ENCODE peak calls at places on chromosomes 16 and 17, in nine cellular contexts. G is activated T-helper 1 cell treated with anti-CD3 and anti-CD28 coated beads, Interleukin-12 subunit alpha, Interleukin-12 subunit beta, Interleukin-2, Interleukin-4 antibody, amounts not matched to agents 30 ng/mL and 10 ng/mL and 1 ng/mL, durations not matched to agents 14 hours and 24 hours and 36 hours; W is central memory CD4-positive, alpha-beta T cell; M is activated naive CD8-positive, alpha-beta T cell treated with anti-CD3 and anti-CD28 coated beads, Interleukin-2, amount 50 U/mL, for 16 hours; L is AG04450; U is foreskin fibroblast; A is erythroblast; V is NCI-H460; R is activated naive CD4-positive, alpha-beta T cell. T is an unnamed sample.

GRCh38 chr16:5621826-5622225 is 524.2 kb upstream of the EEF2KMT start:
- DNase-seq in L (no peak), G (no peak), R (no peak), V (no peak), M (no peak), A (no peak), U (peak), W (no peak), T (no peak)

GRCh38 chr17:2043785-2044184 is 2.0 kb downstream of the OVCA2 start:
- DNase-seq in V (no peak), A (no peak), L (no peak), R (no peak), G (no peak), W (no peak), U (peak), M (no peak), T (no peak)

GRCh38 chr16:81703177-81704155 is 75.6 kb upstream of the PLCG2 start:
- DNase-seq in R (no peak), V (no peak), L (no peak), W (no peak), M (no peak), U (peak), A (peak), G (no peak), T (no peak)

GRCh38 chr17:15341385-15341849 is at the start of gene TEKT3:
- DNase-seq in M (no peak), L (peak), A (peak), V (peak), W (no peak), G (no peak), R (no peak), U (peak), T (peak)

GRCh38 chr16:22634913-22635312 is 124.2 kb downstream of the NPIPB5 start:
- DNase-seq in A (no peak), L (no peak), G (no peak), M (no peak), R (no peak), V (no peak), W (no peak), U (no peak), T (no peak)

GRCh38 chr17:69404398-69404797 is 10.1 kb upstream of the MAP2K6 start:
- DNase-seq in W (no peak), M (no peak), R (no peak), U (peak), A (no peak), L (no peak), G (no peak), V (peak), T (no peak)

GRCh38 chr17:10059684-10060211 is 138.7 kb downstream of the GAS7 start:
- DNase-seq in W (no peak), U (no peak), M (no peak), V (no peak), A (no peak), G (no peak), R (no peak), L (no peak), T (peak)

GRCh38 chr17:58416396-58416795 is 938 bp downstream of the RNF43 start:
- DNase-seq in G (no peak), V (no peak), R (no peak), W (no peak), L (no peak), U (no peak), A (no peak), M (no peak), T (no peak)

GRCh38 chr17:39139137-39139516 is 12.3 kb downstream of the PLXDC1 start:
- DNase-seq in L (peak), U (peak), W (no peak), R (no peak), V (no peak), M (no peak), A (no peak), G (no peak), T (no peak)

T was measured in immature natural killer cell.